ENCODE peak calls at places on chromosomes 3 and 15, in six cellular contexts. Y, N, E, S, B and A are unnamed samples.

GRCh38 chr3:73577704-73578103 is 47.0 kb downstream of the PDZRN3 start:
- DNase-seq in Y (no peak), B (no peak), E (no peak), S (no peak), N (no peak), A (no peak)

GRCh38 chr3:42501321-42501680 is 1.1 kb upstream of the VIPR1 start:
- DNase-seq in N (peak; percentile 45), Y (no peak), S (no peak), B (no peak), E (peak; percentile 10), A (no peak)

GRCh38 chr3:156761713-156762575 is 64.2 kb upstream of the LEKR1 start:
- DNase-seq in E (no peak), S (peak; percentile 4), N (no peak), B (no peak), Y (peak; percentile 30), A (no peak)

GRCh38 chr15:100171411-100171810 is 170.4 kb downstream of the ADAMTS17 start:
- DNase-seq in S (no peak), B (no peak), Y (no peak), E (no peak), N (no peak), A (peak; percentile 25)

GRCh38 chr15:60379466-60380274 is 18.1 kb downstream of the ANXA2 start:
- DNase-seq in N (no peak), B (no peak), E (no peak), S (no peak), Y (peak; percentile 98), A (no peak)

GRCh38 chr3:186277268-186277909 is 84.6 kb downstream of the DGKG start:
- DNase-seq in E (no peak), B (no peak), N (no peak), S (no peak), Y (peak; percentile 58), A (no peak)

GRCh38 chr3:36166477-36166876 is 213.8 kb upstream of the STAC start:
- DNase-seq in Y (peak; percentile 90), N (no peak), B (no peak), E (no peak), S (no peak), A (no peak)

GRCh38 chr15:31504462-31504839 is 177.8 kb downstream of the KLF13 start:
- DNase-seq in Y (no peak), B (no peak), E (no peak), N (peak; percentile 10), S (no peak), A (no peak)

DNA sequence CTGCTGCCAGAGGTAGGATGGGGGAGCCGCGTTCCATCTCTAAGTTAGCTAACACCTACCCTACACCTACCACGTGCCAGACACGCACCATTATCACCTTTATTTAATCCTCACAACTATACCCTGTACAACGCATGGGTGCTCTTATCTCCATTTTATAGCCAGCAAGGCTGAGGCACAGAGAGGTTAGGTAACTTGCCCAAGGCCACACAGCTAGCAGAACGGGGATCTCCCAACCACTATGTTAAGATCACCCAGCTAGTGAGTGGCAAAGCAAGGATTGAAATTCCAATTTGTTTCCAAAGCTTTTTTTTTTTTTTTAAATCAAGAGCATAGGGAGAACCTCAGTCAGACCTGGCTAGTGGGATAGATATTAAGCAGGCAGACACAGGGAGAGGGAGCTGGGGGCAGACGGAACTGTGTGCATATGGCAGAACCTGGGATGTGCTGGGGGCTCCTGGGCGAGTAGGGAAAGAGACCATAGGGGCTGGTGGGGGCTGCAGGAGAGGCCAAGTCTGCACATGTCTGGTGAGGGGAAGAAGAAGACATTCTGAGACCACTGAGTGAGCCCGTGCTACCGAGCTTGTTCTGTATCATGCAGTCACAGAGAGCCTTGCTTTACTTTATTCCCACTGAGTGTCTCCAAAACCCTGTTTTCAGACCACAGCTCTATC is 196.3 kb upstream of the TPM1 start:
- DNase-seq in S (no peak), E (no peak), B (peak; percentile 30), N (no peak), Y (no peak), A (no peak)
- H3K4me1 ChIP-seq in S (no peaks in the 10 kb centered on the region), E (peaks cover 6% of the 10 kb centered on the region), B (peaks cover 69% of the 10 kb centered on the region), N (peaks cover 25% of the 10 kb centered on the region), Y (no peaks in the 10 kb centered on the region), A (no peaks in the 10 kb centered on the region)

GRCh38 chr15:80155001-80155377 is 2.2 kb downstream of the FAH start:
- DNase-seq in S (no peak), N (no peak), B (no peak), E (no peak), Y (no peak), A (no peak)
- H3K4me3 ChIP-seq in S (no peak overlapping the region), N (peak overlapping the region; percentile 8), B (no peak overlapping the region), E (no peak overlapping the region), Y (no peak overlapping the region), A (no peak overlapping the region)

GRCh38 chr3:49533786-49534519 is 20.3 kb upstream of the BSN start:
- DNase-seq in S (no peak), N (peak; percentile 56), Y (no peak), E (no peak), B (peak; percentile 81), A (no peak)

GRCh38 chr3:49534581-49535495 is 19.4 kb upstream of the BSN start:
- DNase-seq in N (peak; percentile 76), B (no peak), Y (peak; percentile 39), E (no peak), S (no peak), A (no peak)

GRCh38 chr3:49531218-49531617 is 23.1 kb upstream of the BSN start:
- DNase-seq in B (no peak), Y (no peak), S (no peak), E (no peak), N (no peak), A (no peak)

GRCh38 chr3:49531715-49532114 is 22.6 kb upstream of the BSN start:
- DNase-seq in Y (no peak), S (no peak), N (no peak), B (no peak), E (no peak), A (no peak)

GRCh38 chr3:49533031-49533430 is 21.2 kb upstream of the BSN start:
- DNase-seq in E (no peak), B (no peak), S (no peak), N (no peak), Y (no peak), A (no peak)
- H3K4me1 ChIP-seq in E (no peaks in the 10 kb centered on the region), B (peaks cover 9% of the 10 kb centered on the region), S (peaks cover 9% of the 10 kb centered on the region), N (peaks cover 30% of the 10 kb centered on the region), Y (no peaks in the 10 kb centered on the region), A (no peaks in the 10 kb centered on the region)

GRCh38 chr15:62505761-62506160 is 340.7 kb upstream of the C2CD4B start:
- DNase-seq in S (no peak), E (no peak), N (no peak), Y (peak; percentile 46), B (no peak), A (no peak)
- H3K4me3 ChIP-seq in S (no peak overlapping the region), E (no peak overlapping the region), N (no peak overlapping the region), Y (no peak overlapping the region), B (no peak overlapping the region), A (no peak overlapping the region)

GRCh38 chr3:13483988-13484695 is 4.0 kb downstream of the HDAC11 start:
- DNase-seq in Y (no peak), B (peak; percentile 36), N (no peak), E (peak; percentile 30), S (no peak), A (no peak)

GRCh38 chr3:13483286-13483685 is 3.2 kb downstream of the HDAC11 start:
- DNase-seq in B (peak; percentile 53), N (no peak), E (no peak), S (no peak), Y (no peak), A (no peak)

GRCh38 chr3:13479582-13480339 is at the start of gene HDAC11:
- DNase-seq in E (peak; percentile 99), Y (peak; percentile 95), S (peak; percentile 98), N (peak; percentile 100), B (peak; percentile 99), A (peak; percentile 98)

GRCh38 chr3:13480340-13481318 is 523 bp downstream of the HDAC11 start:
- DNase-seq in Y (peak; percentile 22), B (peak; percentile 69), E (peak; percentile 50), N (no peak), S (peak; percentile 14), A (peak; percentile 68)

DNA sequence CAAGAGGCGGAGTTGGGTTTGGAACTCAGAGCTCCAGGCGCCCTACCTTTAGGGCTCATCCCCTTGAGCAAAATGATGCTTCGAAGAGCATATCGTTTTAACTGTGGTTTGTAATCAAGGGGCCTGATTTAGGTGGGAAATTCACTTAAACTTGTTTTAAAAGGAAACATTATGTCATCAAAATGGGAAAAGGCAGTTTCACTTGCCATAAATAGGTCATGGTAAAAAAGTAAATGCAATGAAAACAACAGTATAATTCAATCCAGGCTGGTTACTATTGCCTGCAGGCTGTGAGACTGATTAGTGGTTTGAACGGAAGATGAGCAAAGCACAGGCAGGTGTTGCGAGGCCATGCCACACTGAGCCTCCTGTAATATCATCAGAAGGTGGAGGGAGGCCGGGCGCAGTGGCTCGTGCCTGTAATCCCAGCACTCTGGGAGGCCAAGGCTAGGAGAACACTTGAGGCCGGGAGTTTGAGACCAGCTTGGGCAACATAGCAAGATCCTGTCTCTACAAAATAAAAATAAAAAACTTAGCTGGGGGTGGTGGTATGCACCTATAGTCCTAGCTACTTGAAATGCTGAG is 2.1 kb downstream of the HDAC11 start:
- DNase-seq in B (peak; percentile 47), E (no peak), Y (no peak), S (no peak), N (no peak), A (no peak)
- H3K4me1 ChIP-seq in B (peaks cover 34% of the 10 kb centered on the region), E (peaks cover 30% of the 10 kb centered on the region), Y (no peaks in the 10 kb centered on the region), S (peaks cover 11% of the 10 kb centered on the region), N (peaks cover 10% of the 10 kb centered on the region), A (no peaks in the 10 kb centered on the region)